ENCODE peak calls at places on chromosomes 6 and 20, in six cellular contexts. T is astrocyte, A is Peyer's patch, H is body of pancreas, Z is K562, C is pancreas. U is an unnamed sample. For H3K36me3, the result is how much of the 10 kb centered on the place peaks cover.

GRCh38 chr6:136784910-136785746 is 7.1 kb downstream of the MAP3K5 start:
- DNase-seq in H (peak), C (no peak), T (peak), A (no peak), Z (no peak), U (no peak)

GRCh38 chr20:673606-674005 is 2.0 kb downstream of the SCRT2 start:
- DNase-seq in Z (no peak), T (no peak), C (no peak), A (no peak), H (no peak), U (no peak)

GRCh38 chr6:106557837-106558236 is 71.5 kb downstream of the RTN4IP1 start:
- DNase-seq in T (no peak), Z (no peak), H (no peak), A (no peak), C (no peak), U (no peak)

GRCh38 chr20:34531608-34532265 is 15.5 kb downstream of the DYNLRB1 start:
- DNase-seq in H (peak), C (no peak), Z (no peak), T (no peak), A (no peak), U (no peak)

GRCh38 chr6:52576392-52577021 is 353 bp downstream of the TRAM2 start:
- DNase-seq in A (peak), T (peak), Z (peak), H (no peak), C (peak), U (no peak)

GRCh38 chr6:98831057-98832031 is 3.0 kb upstream of the POU3F2 start:
- DNase-seq in T (no peak), H (no peak), C (peak), Z (no peak), A (peak), U (no peak)

GRCh38 chr20:18628330-18628941 is 40.6 kb downstream of the DTD1 start:
- DNase-seq in A (peak), C (peak), Z (peak), H (peak), T (no peak), U (no peak)

GRCh38 chr6:14966111-14966901 is 279.6 kb upstream of the JARID2 start:
- DNase-seq in C (no peak), T (no peak), A (no peak), H (no peak), Z (no peak), U (no peak)

GRCh38 chr6:156925718-156926607 is 148.8 kb downstream of the ARID1B start:
- DNase-seq in C (no peak), T (no peak), Z (no peak), H (no peak), A (no peak), U (no peak)

GRCh38 chr6:43981363-43981990 is 145.8 kb downstream of the MRPL14 start:
- DNase-seq in T (no peak), A (no peak), Z (no peak), H (peak), C (no peak), U (no peak)

GRCh38 chr6:163659807-163660206 is 245.3 kb downstream of the QKI start:
- DNase-seq in A (no peak), T (no peak), H (no peak), C (no peak), Z (no peak), U (no peak)

GRCh38 chr6:27866370-27867050 is 45.7 kb downstream of the OR2B2 start:
- DNase-seq in H (no peak), C (no peak), A (peak), T (peak), Z (no peak), U (no peak)

GRCh38 chr6:134073156-134073555 is 20.7 kb upstream of the SLC2A12 start:
- DNase-seq in T (no peak), A (no peak), H (no peak), C (no peak), Z (no peak), U (no peak)

GRCh38 chr6:1993049-1993448 is 252.4 kb downstream of the GMDS start:
- DNase-seq in A (no peak), H (no peak), C (no peak), T (peak), Z (no peak), U (no peak)

GRCh38 chr6:155541976-155542375 is 86.3 kb upstream of the NOX3 start:
- DNase-seq in T (no peak), Z (no peak), H (no peak), A (no peak), C (no peak), U (no peak)

GRCh38 chr6:70082830-70083229 is 216.5 kb downstream of the COL19A1 start:
- DNase-seq in Z (no peak), T (no peak), A (no peak), C (no peak), H (no peak), U (no peak)

GRCh38 chr6:106509420-106510089 is 119.7 kb downstream of the RTN4IP1 start:
- DNase-seq in A (no peak), T (no peak), C (no peak), Z (no peak), H (no peak), U (no peak)

GRCh38 chr6:151431336-151431735 is 20.6 kb downstream of the RMND1 start:
- DNase-seq in Z (no peak), T (peak), C (no peak), A (no peak), H (no peak), U (no peak)
- H3K36me3 ChIP-seq in Z (half or more), T (under half), C (under half), A (under half), H (under half), U (under half)

DNA sequence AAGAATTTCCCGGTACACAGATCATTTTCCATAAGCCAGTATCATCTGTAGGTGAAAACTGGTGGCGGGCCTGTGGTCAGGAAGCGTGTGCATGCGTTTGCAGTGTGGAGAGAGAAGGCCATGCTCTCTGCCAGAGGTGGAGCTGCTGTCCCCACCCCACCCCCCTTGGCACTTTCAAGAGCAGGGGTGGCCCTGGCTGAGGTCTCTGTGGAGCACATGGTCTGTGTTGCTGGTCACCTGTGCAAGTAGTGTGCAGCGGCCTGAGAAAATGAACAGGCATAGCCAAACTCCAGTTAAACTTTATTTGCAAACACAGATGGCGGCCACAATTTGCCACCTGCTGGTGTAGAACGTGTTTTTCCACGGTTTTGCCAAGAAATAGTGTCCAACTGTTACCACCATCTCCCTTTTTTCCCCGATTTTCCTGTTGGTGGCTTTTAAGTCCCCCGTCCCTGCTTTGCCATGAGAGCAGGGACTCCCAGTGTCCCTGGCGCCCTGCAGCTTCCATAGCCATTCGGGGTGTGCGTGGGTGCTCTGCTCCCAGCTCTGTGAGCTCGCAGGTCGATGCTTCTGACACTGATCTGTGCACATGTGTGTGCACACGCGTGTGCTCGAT is 2.5 kb downstream of the ADRM1 start:
- DNase-seq in H (peak), T (no peak), A (no peak), Z (peak), C (peak), U (no peak)
- H3K36me3 ChIP-seq in H (under half), T (under half), A (under half), Z (half or more), C (under half), U (under half)

DNA sequence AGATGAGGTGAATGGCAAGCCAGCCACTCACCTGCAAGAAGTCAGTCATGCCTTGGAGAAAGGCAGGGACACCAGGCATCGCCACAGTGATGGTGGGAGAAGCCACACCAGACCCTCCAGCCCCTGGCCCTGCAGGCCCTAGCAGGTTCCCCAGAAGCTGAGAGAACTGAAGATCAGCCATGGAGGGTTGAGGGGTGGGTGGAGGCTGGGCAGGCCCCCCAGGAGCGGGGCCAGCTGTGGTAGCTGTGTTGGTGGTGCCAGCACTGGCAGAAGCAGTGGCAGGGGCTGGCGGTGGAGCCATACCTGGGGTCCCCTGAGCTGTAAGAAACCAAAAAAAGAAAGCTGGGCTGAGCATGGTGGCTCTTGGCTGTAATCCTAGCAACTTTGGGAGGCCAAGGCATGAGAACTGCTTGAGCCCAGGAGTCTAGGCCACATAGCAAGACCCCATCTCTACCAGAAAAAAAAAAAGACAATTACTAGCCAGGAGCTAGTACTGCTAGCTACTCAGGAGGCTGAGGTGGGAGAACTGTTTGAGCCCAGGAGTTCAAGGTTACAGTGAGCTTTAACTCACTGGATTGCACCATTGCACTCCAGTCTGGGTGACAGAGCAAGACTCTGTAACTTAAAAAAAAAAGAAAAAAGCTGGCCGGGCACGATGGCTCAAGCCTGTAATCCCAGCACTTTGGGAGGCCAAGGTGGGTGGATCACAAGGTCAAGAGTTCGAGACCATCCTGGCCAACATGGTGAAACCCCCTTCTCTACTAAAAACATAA is 9.5 kb downstream of the BAG6 start:
- DNase-seq in C (no peak), A (no peak), H (no peak), Z (no peak), T (no peak), U (no peak)
- H3K36me3 ChIP-seq in C (half or more), A (under half), H (under half), Z (half or more), T (half or more), U (under half)

DNA sequence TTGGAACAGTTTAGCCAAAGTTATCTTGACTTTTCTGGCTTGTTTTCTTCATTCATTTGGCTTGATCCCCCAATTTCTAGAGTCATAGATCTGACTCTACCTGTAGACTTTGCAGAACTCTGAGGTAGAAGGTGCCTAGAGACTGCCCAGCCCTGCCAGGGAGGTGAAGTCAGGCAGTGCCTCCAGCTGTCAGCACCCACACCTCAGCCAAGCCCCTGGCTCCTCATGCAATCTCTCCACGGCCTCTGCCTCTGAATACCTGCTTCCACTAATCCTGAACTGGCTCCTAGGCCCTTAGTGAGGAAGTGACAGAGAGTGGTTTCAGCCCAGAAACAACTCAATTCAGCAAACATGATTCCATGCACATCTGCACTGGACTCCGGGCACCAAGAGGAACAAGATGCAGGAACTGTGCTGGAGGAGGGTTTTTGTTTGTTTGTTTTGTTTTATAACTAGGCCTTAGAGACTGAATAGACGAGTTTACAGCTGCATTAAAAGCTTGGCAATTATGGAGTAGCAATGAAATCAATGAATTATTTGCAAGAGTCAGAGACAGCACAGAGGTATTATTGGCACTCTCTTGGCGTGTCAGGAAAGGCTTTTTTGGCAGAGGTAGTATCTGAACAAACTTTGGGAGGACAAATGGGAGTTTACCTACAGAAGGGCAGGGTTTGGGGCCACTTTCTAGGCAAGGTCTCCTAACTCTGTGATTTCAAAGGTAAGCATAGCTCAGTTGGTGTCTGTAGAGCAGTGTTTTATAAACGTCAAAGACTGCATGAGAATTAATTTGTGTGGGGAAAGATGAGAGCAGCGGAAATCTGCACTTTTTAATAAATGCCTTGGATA is 25.2 kb downstream of the TGM3 start:
- DNase-seq in A (no peak), T (no peak), H (no peak), C (no peak), Z (no peak), U (peak)
- H3K36me3 ChIP-seq in A (under half), T (under half), H (under half), C (under half), Z (under half), U (under half)

DNA sequence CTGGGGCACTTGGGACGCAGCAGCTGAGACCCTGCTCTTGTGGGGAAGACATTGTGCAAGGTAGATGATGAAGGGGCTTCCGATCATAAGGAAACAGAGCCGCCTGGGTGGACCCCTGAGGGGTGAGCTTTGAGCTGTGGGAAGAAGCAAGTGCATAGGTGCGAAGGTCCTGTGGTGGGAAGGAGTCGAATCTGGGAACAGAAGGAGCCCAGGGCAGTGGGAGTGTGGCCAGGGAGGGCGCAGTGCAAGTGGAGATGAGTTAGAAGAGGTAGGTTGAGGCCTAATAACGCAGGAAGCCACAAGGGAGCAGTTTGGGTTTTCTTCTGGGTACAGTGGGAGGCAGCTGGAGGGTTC is 10.3 kb downstream of the RBM38 start:
- DNase-seq in T (no peak), H (no peak), A (no peak), Z (no peak), C (peak), U (no peak)
- H3K36me3 ChIP-seq in T (under half), H (under half), A (under half), Z (half or more), C (under half), U (under half)

DNA sequence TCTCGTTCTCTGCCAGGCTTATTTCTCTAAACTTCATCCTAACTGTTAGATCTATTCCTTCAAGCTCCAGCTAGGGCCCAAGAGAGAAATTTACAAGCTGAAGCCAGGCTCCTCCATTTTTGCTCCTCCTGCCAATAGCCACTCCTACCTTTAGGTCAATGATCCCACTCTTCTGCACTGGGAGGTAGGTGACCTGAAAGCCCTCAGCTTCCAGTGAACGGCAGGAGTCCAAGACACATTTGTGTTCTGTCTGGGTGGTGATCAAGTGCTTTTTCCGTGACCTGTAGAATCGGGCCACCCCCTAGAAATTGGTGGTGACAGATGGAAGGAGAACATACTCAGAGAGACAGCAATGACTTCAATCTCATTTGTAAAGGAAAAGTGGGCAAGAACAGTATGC is 8.9 kb downstream of the NFS1 start:
- DNase-seq in A (no peak), H (no peak), C (no peak), T (no peak), Z (no peak), U (no peak)
- H3K36me3 ChIP-seq in A (under half), H (under half), C (half or more), T (under half), Z (half or more), U (under half)

DNA sequence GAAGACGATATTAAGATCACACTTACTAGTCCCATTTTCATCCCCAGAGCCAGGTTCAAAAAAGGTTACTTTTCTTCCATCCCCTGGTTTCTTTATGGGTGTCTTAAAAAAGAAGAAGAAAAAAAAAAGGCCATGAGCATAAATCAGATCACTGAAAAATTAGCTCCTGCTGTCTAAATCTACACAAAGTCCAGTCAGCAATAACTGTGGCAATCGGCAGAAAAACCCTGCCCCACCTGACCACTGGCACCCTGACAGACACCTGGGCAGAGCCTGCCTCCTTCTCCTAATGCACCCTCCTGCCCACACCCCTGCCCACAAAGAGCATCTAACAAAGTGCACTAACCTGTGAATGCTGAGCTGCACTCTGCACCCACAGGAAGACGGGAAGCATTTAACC is 69.8 kb downstream of the STAU1 start:
- DNase-seq in H (no peak), C (no peak), A (no peak), T (no peak), Z (no peak), U (no peak)
- H3K36me3 ChIP-seq in H (under half), C (half or more), A (under half), T (under half), Z (half or more), U (under half)

GRCh38 chr6:57048577-57048976 is 2.1 kb downstream of the KIAA1586 start:
- DNase-seq in C (no peak), Z (no peak), H (no peak), A (no peak), T (no peak), U (no peak)
- H3K36me3 ChIP-seq in C (under half), Z (half or more), H (under half), A (under half), T (under half), U (under half)

GRCh38 chr20:62289898-62290297 is 12.9 kb upstream of the ADRM1 start:
- DNase-seq in C (no peak), T (no peak), H (no peak), A (no peak), Z (no peak), U (no peak)
- H3K36me3 ChIP-seq in C (half or more), T (under half), H (under half), A (under half), Z (under half), U (under half)

DNA sequence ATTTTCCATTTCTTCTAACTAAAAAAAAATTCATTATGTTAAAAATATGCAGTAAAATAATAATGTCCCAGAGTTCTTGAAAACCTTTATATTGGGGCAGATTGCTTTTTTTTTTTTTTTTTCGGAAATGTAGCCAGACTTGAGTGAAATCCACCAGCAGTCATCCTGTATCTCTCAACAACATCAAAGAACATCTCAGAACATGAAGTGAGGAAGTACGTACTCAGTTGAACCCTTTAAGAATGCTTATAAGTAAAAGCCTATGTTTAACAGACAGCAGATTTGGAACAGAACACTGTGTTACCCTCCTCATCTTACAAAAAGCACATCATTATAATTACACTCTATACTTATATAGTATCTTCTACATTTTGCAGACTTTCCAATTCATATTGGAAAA is 51.0 kb upstream of the SUPT3H start:
- DNase-seq in A (no peak), Z (no peak), H (no peak), C (no peak), T (no peak), U (no peak)
- H3K36me3 ChIP-seq in A (under half), Z (under half), H (under half), C (under half), T (under half), U (under half)